ENCODE peak calls at places on chromosomes 4 and X, in four cellular contexts. M, Z, E and F are unnamed samples.

GRCh38 chr4:177001271-177002175 is 208.8 kb upstream of the VEGFC start:
- DNase-seq in M (no peak), Z (peak; percentile 45), E (no peak), F (no peak)

GRCh38 chr4:7956306-7957112 is 16.8 kb upstream of the AFAP1 start:
- DNase-seq in M (no peak), Z (peak; percentile 75), E (peak; percentile 79), F (no peak)

GRCh38 chr4:113394730-113395530 is 345.5 kb downstream of the ANK2 start:
- DNase-seq in M (peak; percentile 59), Z (peak; percentile 95), E (peak; percentile 70), F (peak; percentile 64)

GRCh38 chrX:55742649-55743048 is 25.1 kb downstream of the RRAGB start:
- DNase-seq in M (no peak), Z (no peak), E (no peak), F (no peak)

GRCh38 chr4:110621839-110622751 is 782 bp downstream of the PITX2 start:
- DNase-seq in M (no peak), Z (no peak), E (no peak), F (no peak)

GRCh38 chr4:128810331-128810870 is 901 bp downstream of the JADE1 start:
- DNase-seq in M (peak; percentile 47), Z (peak; percentile 42), E (peak; percentile 24), F (no peak)

GRCh38 chrX:95949588-95949987 is 735.1 kb upstream of the DIAPH2 start:
- DNase-seq in M (no peak), Z (no peak), E (no peak), F (no peak)

GRCh38 chrX:16022580-16023170 is 100.7 kb upstream of the GRPR start:
- DNase-seq in M (no peak), Z (peak; percentile 44), E (no peak), F (no peak)

GRCh38 chrX:24672701-24673190 is 21.0 kb upstream of the POLA1 start:
- DNase-seq in M (no peak), Z (no peak), E (no peak), F (no peak)

DNA sequence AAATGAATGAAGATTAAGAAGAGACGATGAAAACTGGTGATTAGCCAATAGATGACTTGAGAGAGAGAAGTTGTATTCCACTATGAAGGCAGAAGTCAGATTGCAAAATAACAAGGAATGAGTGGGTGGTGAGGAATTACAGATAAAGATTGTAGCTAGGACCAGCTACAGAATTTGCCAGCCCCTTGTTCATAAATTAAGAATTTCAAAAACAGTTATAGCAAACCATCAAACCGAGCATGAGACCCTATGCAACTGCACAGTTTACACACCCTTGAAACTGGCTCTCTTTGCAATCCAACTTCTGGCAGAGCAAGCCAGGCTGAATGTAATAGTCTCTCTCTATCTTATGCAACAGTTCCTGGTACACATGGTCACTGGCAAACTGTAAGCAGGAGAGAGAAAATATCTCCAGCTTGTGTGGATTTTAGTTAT is 35.2 kb downstream of the STAP1 start:
- DNase-seq in M (no peak), Z (peak; percentile 86), E (no peak), F (no peak)
- TF ChIP-seq CTCF in M (no peak), Z (no peak), E (no peak), F (no peak)

GRCh38 chr4:88007304-88008132 is at the start of gene PKD2:
- DNase-seq in M (peak; percentile 79), Z (peak; percentile 67), E (peak; percentile 88), F (no peak)

GRCh38 chr4:88005086-88005485 is 2.3 kb upstream of the PKD2 start:
- DNase-seq in M (no peak), Z (peak; percentile 28), E (no peak), F (no peak)

GRCh38 chr4:88008133-88008621 is 742 bp downstream of the PKD2 start:
- DNase-seq in M (no peak), Z (peak; percentile 55), E (no peak), F (no peak)

GRCh38 chr4:88008624-88009235 is 1.3 kb downstream of the PKD2 start:
- DNase-seq in M (no peak), Z (peak; percentile 31), E (no peak), F (no peak)

GRCh38 chr4:88006956-88007303 is 505 bp upstream of the PKD2 start:
- DNase-seq in M (no peak), Z (no peak), E (no peak), F (no peak)
- H3K4me3 ChIP-seq in M (peak overlapping the region; percentile 88), Z (peak overlapping the region; percentile 69), E (peak overlapping the region; percentile 71), F (peak overlapping the region; percentile 90)

DNA sequence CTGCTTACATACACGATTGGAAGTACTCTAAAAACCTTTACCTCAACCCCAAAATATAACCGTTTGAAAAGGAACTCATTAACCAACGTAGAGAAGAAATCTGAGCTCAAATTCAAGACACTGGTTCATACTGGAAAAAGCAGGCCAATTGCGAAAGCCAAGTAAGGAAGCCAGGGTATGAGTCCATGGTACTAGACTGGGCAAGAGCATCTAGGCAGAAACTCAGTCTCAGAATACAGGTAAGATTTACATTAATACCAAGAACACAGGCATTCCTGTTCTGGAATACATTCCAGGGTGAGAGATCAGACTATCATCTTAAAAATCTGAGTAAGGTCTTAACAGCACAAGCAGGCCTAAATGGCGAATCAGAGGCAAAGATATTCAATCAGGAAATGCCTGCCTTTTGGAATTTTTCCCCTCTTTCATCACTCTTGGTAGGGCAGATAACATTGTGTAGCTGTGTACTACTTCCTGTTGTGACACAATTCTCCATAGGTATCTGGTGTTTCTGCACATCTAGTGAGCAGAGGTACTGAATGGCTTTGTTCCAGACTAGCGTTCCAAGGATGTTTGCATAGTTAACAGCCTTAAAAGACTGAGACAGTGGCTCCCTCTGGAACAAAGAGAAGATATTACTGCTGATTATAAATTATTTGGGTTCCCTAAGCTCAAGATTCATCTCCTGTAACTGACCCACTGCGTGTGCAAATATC is 311.3 kb downstream of the PCDH19 start:
- DNase-seq in M (no peak), Z (peak; percentile 65), E (no peak), F (no peak)
- TF ChIP-seq CTCF in M (no peak), Z (no peak), E (no peak), F (no peak)

DNA sequence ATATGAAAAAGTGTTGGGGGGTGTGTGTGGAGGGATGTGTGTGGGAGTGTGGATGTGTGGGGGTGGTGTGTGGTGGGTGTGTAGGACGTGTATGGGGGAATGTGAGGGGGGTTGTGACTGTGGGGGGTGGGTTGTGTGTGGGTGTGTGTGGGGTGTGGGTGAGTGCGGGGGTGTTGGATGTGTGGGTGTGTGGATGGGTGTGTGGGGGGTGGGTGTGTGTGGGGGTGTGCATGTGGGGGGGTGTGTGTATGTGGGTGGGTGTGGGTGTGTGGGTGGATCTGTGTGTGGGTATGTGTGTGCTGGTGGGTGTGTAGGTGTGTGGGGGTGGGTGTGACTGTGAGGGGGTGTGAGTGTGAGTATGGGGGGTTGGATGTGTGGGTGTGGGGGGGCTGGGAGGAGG is 47.8 kb downstream of the KDR start:
- DNase-seq in M (no peak), Z (no peak), E (no peak), F (no peak)
- H3K4me3 ChIP-seq in M (no peak overlapping the region), Z (no peak overlapping the region), E (no peak overlapping the region), F (no peak overlapping the region)

GRCh38 chr4:123398151-123398802 is 1.7 kb downstream of the SPRY1 start:
- DNase-seq in M (peak; percentile 69), Z (peak; percentile 54), E (peak; percentile 38), F (no peak)

GRCh38 chr4:123396294-123397275 is at the start of gene SPRY1:
- DNase-seq in M (peak; percentile 97), Z (peak; percentile 97), E (peak; percentile 89), F (peak; percentile 46)

GRCh38 chr4:123397276-123398150 is 918 bp downstream of the SPRY1 start:
- DNase-seq in M (peak; percentile 66), Z (peak; percentile 70), E (peak; percentile 37), F (no peak)

GRCh38 chr4:123399638-123400358 is 3.2 kb downstream of the SPRY1 start:
- DNase-seq in M (no peak), Z (peak; percentile 65), E (no peak), F (no peak)

DNA sequence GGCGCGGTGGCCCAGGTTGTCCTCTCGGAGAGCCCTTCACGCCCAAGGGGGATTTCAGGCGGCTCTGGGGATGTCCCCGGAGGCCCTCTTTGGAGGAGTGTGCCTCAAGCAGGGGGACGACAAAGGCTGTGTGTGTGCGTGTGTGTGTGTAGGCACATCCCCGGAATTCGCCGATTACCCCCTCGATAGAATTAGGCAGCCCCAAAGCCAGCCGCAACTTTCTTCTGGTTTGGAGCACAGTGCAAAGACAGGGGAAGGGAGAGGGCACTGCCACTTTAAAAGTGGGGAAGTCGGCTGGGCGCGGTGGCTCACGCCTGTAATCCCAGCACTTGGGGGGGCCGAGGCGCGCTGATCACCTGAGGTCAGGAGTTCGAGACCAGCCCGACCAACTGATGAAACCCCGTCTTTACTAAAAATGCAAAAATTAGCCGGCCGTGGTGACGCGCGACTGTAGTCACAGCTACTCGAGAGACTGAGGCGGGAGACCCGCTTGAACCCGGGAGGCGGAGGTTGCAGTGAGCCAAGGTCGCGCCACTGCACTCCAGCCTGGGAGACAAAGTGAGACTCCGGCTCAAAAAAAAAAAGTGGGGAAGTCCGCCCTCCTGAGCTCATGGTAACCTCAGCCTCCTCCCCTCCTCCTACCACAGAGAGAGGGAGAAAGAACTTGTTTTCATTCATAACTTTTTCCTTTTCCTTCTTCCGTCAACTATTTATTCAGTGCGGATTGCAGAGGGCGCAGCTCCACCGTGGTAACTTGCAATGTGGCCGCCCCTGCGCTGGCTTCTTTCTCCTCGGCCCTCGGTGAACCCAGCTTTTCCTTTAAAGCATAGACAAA is 2.4 kb downstream of the SPRY1 start:
- DNase-seq in M (peak; percentile 75), Z (peak; percentile 87), E (peak; percentile 44), F (no peak)
- TF ChIP-seq CTCF in M (no peak), Z (peak; percentile 28), E (no peak), F (no peak)

GRCh38 chr4:147794787-147795413 is 63.0 kb downstream of the ARHGAP10 start:
- DNase-seq in M (no peak), Z (no peak), E (no peak), F (no peak)
- H3K4me3 ChIP-seq in M (no peak overlapping the region), Z (no peak overlapping the region), E (no peak overlapping the region), F (no peak overlapping the region)